ENCODE peak calls at places on chromosome 17, in five cellular contexts. S is fibroblast of the aortic adventitia, C is heart left ventricle, F is breast epithelium, L is foreskin fibroblast. Z is an unnamed sample.

GRCh38 chr17:37607637-37608368 is 1.4 kb downstream of the SYNRG start:
- DNase-seq in F (no peak), C (no peak), S (no peak), L (no peak), Z (no peak)

GRCh38 chr17:58527306-58527705 is 12.9 kb upstream of the MTMR4 start:
- DNase-seq in L (no peak), C (no peak), F (no peak), S (no peak), Z (no peak)

GRCh38 chr17:14843086-14843795 is 421.9 kb downstream of the PMP22 start:
- DNase-seq in F (no peak), S (no peak), C (no peak), L (peak), Z (no peak)

GRCh38 chr17:46057366-46057765 is 58.3 kb downstream of the STH start:
- DNase-seq in F (no peak), L (peak), C (no peak), S (peak), Z (no peak)

GRCh38 chr17:80287806-80288579 is 27.3 kb downstream of the RNF213 start:
- DNase-seq in S (no peak), F (no peak), L (no peak), C (no peak), Z (no peak)

GRCh38 chr17:82098939-82099765 is 1.1 kb upstream of the FASN start:
- DNase-seq in F (no peak), C (no peak), L (no peak), S (no peak), Z (no peak)

GRCh38 chr17:79046501-79047280 is 22.7 kb downstream of the C1QTNF1 start:
- DNase-seq in L (peak), S (peak), C (peak), F (no peak), Z (no peak)

GRCh38 chr17:19338031-19338990 is 24.2 kb downstream of the B9D1 start:
- DNase-seq in L (peak), C (peak), S (peak), F (peak), Z (no peak)

GRCh38 chr17:64781394-64781793 is 119.3 kb upstream of the SMURF2 start:
- DNase-seq in C (peak), S (no peak), F (peak), L (peak), Z (no peak)

GRCh38 chr17:16013943-16014407 is 14.4 kb downstream of the TTC19 start:
- DNase-seq in S (peak), F (no peak), L (peak), C (no peak), Z (peak)

GRCh38 chr17:33871720-33872535 is 383.2 kb upstream of the CCL2 start:
- DNase-seq in S (no peak), C (no peak), L (no peak), F (no peak), Z (no peak)

GRCh38 chr17:61331886-61332285 is 67.8 kb upstream of the TBX2 start:
- DNase-seq in L (peak), S (no peak), F (no peak), C (no peak), Z (no peak)

GRCh38 chr17:76337413-76337777 is 16.3 kb downstream of the PRPSAP1 start:
- DNase-seq in F (no peak), S (no peak), L (peak), C (no peak), Z (no peak)

GRCh38 chr17:69951058-69951457 is 124.0 kb upstream of the KCNJ16 start:
- DNase-seq in C (no peak), F (no peak), S (no peak), L (no peak), Z (no peak)

GRCh38 chr17:30239089-30239462 is 3.6 kb upstream of the SLC6A4 start:
- DNase-seq in S (no peak), C (no peak), L (no peak), F (no peak), Z (no peak)

GRCh38 chr17:75864448-75864871 is 9.3 kb upstream of the WBP2 start:
- DNase-seq in L (peak), C (peak), F (no peak), S (peak), Z (no peak)

GRCh38 chr17:33469911-33470310 is 176.8 kb upstream of the ASIC2 start:
- DNase-seq in S (peak), C (peak), L (peak), F (no peak), Z (no peak)

GRCh38 chr17:39122982-39123381 is 28.5 kb downstream of the PLXDC1 start:
- DNase-seq in F (no peak), C (no peak), L (no peak), S (no peak), Z (no peak)

GRCh38 chr17:45394913-45395568 is 37.6 kb downstream of the ARHGAP27 start:
- DNase-seq in F (no peak), L (peak), S (peak), C (peak), Z (peak)

GRCh38 chr17:18035704-18036103 is 3.3 kb downstream of the ATPAF2 start:
- DNase-seq in C (no peak), L (no peak), S (no peak), F (no peak), Z (no peak)

GRCh38 chr17:47857551-47858410 is 6.8 kb upstream of the SP6 start:
- DNase-seq in C (no peak), F (no peak), L (no peak), S (no peak), Z (no peak)

GRCh38 chr17:42673885-42674754 is 2.7 kb downstream of the PLEKHH3 start:
- DNase-seq in C (peak), L (peak), F (no peak), S (peak), Z (no peak)

DNA sequence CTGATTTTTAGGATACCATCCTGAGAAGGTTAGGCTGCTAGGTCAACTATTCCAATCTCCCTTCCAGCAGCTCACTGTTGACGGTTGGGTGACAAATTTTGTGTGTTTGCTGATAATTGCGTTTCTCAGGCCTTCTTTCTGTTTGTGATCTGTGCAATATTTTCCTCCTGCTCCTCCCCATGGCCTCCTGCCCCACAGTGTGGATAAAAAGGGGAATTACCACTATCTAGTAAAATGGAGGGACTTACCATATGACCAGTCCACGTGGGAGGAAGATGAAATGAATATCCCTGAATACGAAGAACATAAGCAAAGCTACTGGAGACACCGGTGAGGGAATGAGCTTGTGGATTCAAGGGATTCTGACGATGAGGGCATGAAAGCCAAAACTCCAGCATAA is 9.2 kb downstream of the CHD3 start:
- DNase-seq in S (peak), L (peak), F (no peak), C (no peak), Z (no peak)
- TF ChIP-seq CTCF in S (peak), L (peak), F (peak), C (peak), Z (peak)

GRCh38 chr17:50393700-50394099 is 3.6 kb downstream of the LRRC59 start:
- DNase-seq in S (no peak), L (no peak), F (no peak), C (no peak), Z (no peak)

GRCh38 chr17:50394711-50395110 is 2.6 kb downstream of the LRRC59 start:
- DNase-seq in S (no peak), F (no peak), L (peak), C (no peak), Z (no peak)

GRCh38 chr17:50396261-50397110 is 837 bp downstream of the LRRC59 start:
- DNase-seq in F (peak), S (peak), L (peak), C (peak), Z (peak)

GRCh38 chr17:50397111-50397918 is at the start of gene LRRC59:
- DNase-seq in F (peak), L (peak), C (peak), S (peak), Z (peak)

GRCh38 chr17:50397919-50398285 is 579 bp upstream of the LRRC59 start:
- DNase-seq in C (no peak), S (no peak), F (no peak), L (no peak), Z (no peak)
- TF ChIP-seq CTCF in C (no peak), S (no peak), F (no peak), L (no peak), Z (no peak)

GRCh38 chr17:32443827-32444300 is 446 bp upstream of the PSMD11 start:
- DNase-seq in F (no peak), L (no peak), C (no peak), S (no peak), Z (no peak)
- TF ChIP-seq CTCF in F (no peak), L (no peak), C (no peak), S (no peak), Z (no peak)

GRCh38 chr17:77478281-77478680 is 337.5 kb downstream of the SEC14L1 start:
- DNase-seq in C (no peak), S (no peak), F (no peak), L (no peak), Z (no peak)

GRCh38 chr17:77479817-77480508 is 339.2 kb downstream of the SEC14L1 start:
- DNase-seq in L (peak), F (no peak), C (no peak), S (no peak), Z (no peak)

GRCh38 chr17:77478899-77479298 is 338.1 kb downstream of the SEC14L1 start:
- DNase-seq in C (no peak), S (no peak), F (no peak), L (no peak), Z (no peak)

GRCh38 chr17:77480509-77481215 is 339.9 kb downstream of the SEC14L1 start:
- DNase-seq in L (no peak), S (no peak), F (no peak), C (no peak), Z (no peak)

GRCh38 chr17:77479372-77479781 is 338.6 kb downstream of the SEC14L1 start:
- DNase-seq in F (no peak), L (no peak), C (no peak), S (no peak), Z (no peak)
- TF ChIP-seq CTCF in F (no peak), L (no peak), C (no peak), S (no peak), Z (no peak)

GRCh38 chr17:60163108-60163784 is 13.5 kb downstream of the CA4 start:
- DNase-seq in F (no peak), S (no peak), C (peak), L (no peak), Z (no peak)
- TF ChIP-seq CTCF in F (no peak), S (no peak), C (no peak), L (no peak), Z (peak)

GRCh38 chr17:27295945-27296344 is 2.0 kb downstream of the WSB1 start:
- DNase-seq in L (no peak), C (no peak), S (no peak), F (no peak), Z (no peak)

GRCh38 chr17:27293359-27293897 is 486 bp upstream of the WSB1 start:
- DNase-seq in F (no peak), L (no peak), C (no peak), S (no peak), Z (no peak)

GRCh38 chr17:27294689-27295630 is 1.0 kb downstream of the WSB1 start:
- DNase-seq in F (no peak), C (peak), S (peak), L (peak), Z (peak)

GRCh38 chr17:27296427-27296979 is 2.6 kb downstream of the WSB1 start:
- DNase-seq in C (no peak), S (peak), F (no peak), L (peak), Z (peak)

GRCh38 chr17:27293898-27294688 is at the start of gene WSB1:
- DNase-seq in C (peak), F (peak), S (peak), L (peak), Z (peak)
- TF ChIP-seq CTCF in C (no peak), F (no peak), S (no peak), L (no peak), Z (peak)

GRCh38 chr17:73697872-73698271 is 53.6 kb upstream of the SDK2 start:
- DNase-seq in C (no peak), F (no peak), L (no peak), S (no peak), Z (no peak)
- TF ChIP-seq CTCF in C (no peak), F (no peak), L (no peak), S (no peak), Z (no peak)

DNA sequence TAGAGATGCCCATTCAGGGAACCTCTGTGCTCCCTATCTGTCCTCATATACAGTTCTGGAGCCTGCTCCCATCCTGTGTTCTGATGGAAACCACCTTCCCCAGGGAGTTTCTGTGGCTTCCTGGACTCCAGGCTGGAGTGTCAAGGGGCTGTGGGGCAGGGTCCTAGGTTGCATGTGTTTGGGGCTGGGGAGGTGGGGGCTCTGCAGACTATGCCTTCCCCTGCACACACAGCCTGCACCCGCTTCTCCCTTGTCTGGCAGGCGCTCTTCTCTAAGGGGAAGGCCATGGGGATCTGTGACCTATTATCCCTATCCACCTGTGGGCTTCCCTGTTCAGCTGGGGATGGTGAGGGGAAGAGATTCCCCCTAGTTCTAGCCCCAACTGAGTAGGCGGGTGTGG is 14.3 kb downstream of the RARA start:
- DNase-seq in C (no peak), F (no peak), L (no peak), S (no peak), Z (no peak)
- TF ChIP-seq CTCF in C (no peak), F (no peak), L (no peak), S (no peak), Z (no peak)